ENCODE peak calls at places on chromosome 4, in eight cellular contexts. R is hepatic stellate cell; N is progenitor cell of endocrine pancreas; E is naive thymus-derived CD4-positive, alpha-beta T cell; Q is GM04504; F is tibial artery; P is heart right ventricle; D is activated gamma-delta T cell. G is an unnamed sample.
A peak's percentile ranks its signal among the peaks of the same experiment; 100 is the strongest.

GRCh38 chr4:152278505-152279301 is 257.2 kb downstream of the FBXW7 start:
- DNase-seq in F (no peak), D (no peak), R (no peak), E (no peak), Q (no peak), P (no peak), N (no peak), G (no peak)

GRCh38 chr4:76187152-76187551 is 26.5 kb downstream of the SCARB2 start:
- DNase-seq in Q (no peak), N (no peak), F (no peak), E (no peak), D (no peak), R (no peak), P (no peak), G (no peak)

GRCh38 chr4:118834960-118835895 is 698 bp downstream of the SEC24D start:
- DNase-seq in E (peak; percentile 41), N (peak; percentile 12), D (no peak), P (peak; percentile 33), R (peak; percentile 63), Q (peak; percentile 86), F (peak; percentile 77), G (no peak)

GRCh38 chr4:8198906-8199593 is at the start of gene SH3TC1:
- DNase-seq in N (peak; percentile 68), D (peak; percentile 33), P (peak; percentile 88), R (peak; percentile 95), Q (no peak), F (peak; percentile 85), E (peak; percentile 78), G (peak; percentile 78)

GRCh38 chr4:2364654-2365053 is 53.8 kb downstream of the ZFYVE28 start:
- DNase-seq in Q (no peak), F (no peak), N (no peak), E (peak; percentile 49), D (peak; percentile 42), P (peak; percentile 43), R (peak; percentile 79), G (no peak)

GRCh38 chr4:13678186-13678924 is 50.8 kb upstream of the BOD1L1 start:
- DNase-seq in P (no peak), E (no peak), D (no peak), R (no peak), F (no peak), Q (no peak), N (no peak), G (no peak)

GRCh38 chr4:288891-289290 is 16.4 kb downstream of the ZNF732 start:
- DNase-seq in R (no peak), F (no peak), Q (no peak), D (no peak), P (no peak), E (no peak), N (no peak), G (no peak)

GRCh38 chr4:84956014-84956413 is 10.5 kb downstream of the WDFY3 start:
- DNase-seq in N (no peak), E (no peak), Q (no peak), F (no peak), D (no peak), R (no peak), P (no peak), G (no peak)

GRCh38 chr4:159946983-159947645 is 844.2 kb downstream of the RAPGEF2 start:
- DNase-seq in Q (peak; percentile 21), F (no peak), R (peak; percentile 6), N (no peak), E (no peak), P (no peak), D (no peak), G (no peak)

GRCh38 chr4:184103755-184104367 is 113.8 kb downstream of the ENPP6 start:
- DNase-seq in N (no peak), R (no peak), Q (no peak), E (no peak), F (no peak), D (no peak), P (peak; percentile 24), G (no peak)

GRCh38 chr4:76879731-76880364 is 18.1 kb downstream of the SOWAHB start:
- DNase-seq in P (no peak), N (no peak), Q (no peak), F (no peak), R (no peak), D (no peak), E (no peak), G (no peak)

GRCh38 chr4:103918214-103918613 is 198.4 kb upstream of the TACR3 start:
- DNase-seq in D (no peak), E (no peak), R (no peak), P (no peak), F (no peak), N (no peak), Q (no peak), G (no peak)

GRCh38 chr4:153154010-153154975 is 50.0 kb upstream of the TRIM2 start:
- DNase-seq in P (no peak), Q (no peak), F (no peak), E (no peak), D (no peak), R (no peak), N (no peak), G (no peak)

GRCh38 chr4:95510877-95511276 is 37.9 kb downstream of the UNC5C start:
- DNase-seq in D (no peak), F (no peak), R (no peak), E (no peak), Q (no peak), P (no peak), N (no peak), G (no peak)

GRCh38 chr4:156941940-156942548 is 29.6 kb downstream of the PDGFC start:
- DNase-seq in D (no peak), Q (no peak), P (peak; percentile 11), F (peak; percentile 22), N (peak; percentile 31), E (no peak), R (peak; percentile 24), G (peak; percentile 39)

GRCh38 chr4:138448169-138448568 is 206.0 kb upstream of the SLC7A11 start:
- DNase-seq in N (no peak), E (no peak), D (no peak), F (no peak), P (no peak), R (no peak), Q (no peak), G (no peak)

GRCh38 chr4:117560329-117560728 is 474.0 kb upstream of the NDST3 start:
- DNase-seq in P (no peak), D (no peak), Q (no peak), N (no peak), R (no peak), F (no peak), E (no peak), G (no peak)

GRCh38 chr4:100261346-100261745 is 71.1 kb upstream of the DDIT4L start:
- DNase-seq in R (no peak), N (no peak), Q (no peak), F (no peak), P (no peak), E (no peak), D (no peak), G (no peak)

GRCh38 chr4:54371211-54371610 is 142.1 kb downstream of the PDGFRA start:
- DNase-seq in P (no peak), N (no peak), F (no peak), Q (no peak), E (no peak), R (no peak), D (no peak), G (no peak)

GRCh38 chr4:101199507-101200285 is 147.6 kb downstream of the PPP3CA start:
- DNase-seq in F (no peak), Q (no peak), N (no peak), D (no peak), P (no peak), E (no peak), R (no peak), G (no peak)

GRCh38 chr4:147799986-147800555 is 68.2 kb downstream of the ARHGAP10 start:
- DNase-seq in N (no peak), D (no peak), P (no peak), E (peak; percentile 64), R (no peak), Q (no peak), F (no peak), G (no peak)